ENCODE peak calls at places on chromosomes 1 and 21, in seven cellular contexts. O is T-helper 2 cell, L is heart left ventricle, R is psoas muscle, B is Panc1, Y is AG09319, D is NCI-H774. T is an unnamed sample.

GRCh38 chr1:217010253-217010652 is 287.0 kb upstream of the ESRRG start:
- DNase-seq in O (no peak), R (no peak), D (no peak), L (no peak), Y (no peak), B (no peak), T (no peak)

GRCh38 chr1:115507916-115508315 is 133.9 kb upstream of the VANGL1 start:
- DNase-seq in D (no peak), R (no peak), B (no peak), O (no peak), Y (no peak), L (no peak), T (no peak)

GRCh38 chr21:16363563-16363962 is 633.8 kb downstream of the USP25 start:
- DNase-seq in B (no peak), R (no peak), Y (no peak), L (no peak), O (no peak), D (no peak), T (no peak)

GRCh38 chr1:1482856-1483255 is 11.3 kb downstream of the ATAD3B start:
- DNase-seq in B (no peak), R (no peak), L (no peak), Y (no peak), O (no peak), D (no peak), T (no peak)

GRCh38 chr1:87953732-87954344 is 625.2 kb downstream of the LMO4 start:
- DNase-seq in O (peak; percentile 10), B (peak; percentile 35), L (peak; percentile 57), Y (peak; percentile 28), D (peak; percentile 59), R (peak; percentile 33), T (peak; percentile 7)

GRCh38 chr1:235239821-235240220 is 78.8 kb upstream of the RBM34 start:
- DNase-seq in B (no peak), D (no peak), R (no peak), Y (no peak), L (no peak), O (no peak), T (no peak)

GRCh38 chr1:219833214-219833816 is 95.0 kb downstream of the SLC30A10 start:
- DNase-seq in L (no peak), R (no peak), D (no peak), Y (no peak), O (no peak), B (no peak), T (no peak)

GRCh38 chr1:243718893-243719292 is 131.2 kb downstream of the AKT3 start:
- DNase-seq in D (no peak), R (no peak), Y (no peak), O (no peak), B (no peak), L (no peak), T (no peak)

GRCh38 chr1:92980732-92981647 is 19.7 kb upstream of the DIPK1A start:
- DNase-seq in R (no peak), Y (no peak), D (no peak), O (peak; percentile 82), L (no peak), B (no peak), T (no peak)

GRCh38 chr1:26016258-26016943 is 5.2 kb upstream of the EXTL1 start:
- DNase-seq in O (no peak), Y (no peak), D (no peak), L (no peak), B (no peak), R (no peak), T (no peak)

GRCh38 chr21:34640858-34641257 is 25.9 kb upstream of the RCAN1 start:
- DNase-seq in B (no peak), D (no peak), O (no peak), L (no peak), R (no peak), Y (peak; percentile 15), T (no peak)

T was measured in gastrocnemius medialis.